ENCODE peak calls at places on chromosomes 5 and 9, in nine cellular contexts. L, O, M, I, C, U, Z, V and W are unnamed samples.

GRCh38 chr9:68595868-68596267 is 55.2 kb upstream of the TMEM252 start:
- DNase-seq in Z (no peak), O (no peak), L (no peak), V (no peak), U (no peak), C (no peak), I (no peak), M (no peak), W (no peak)

GRCh38 chr9:98378206-98379193 is 123.1 kb upstream of the TBC1D2 start:
- DNase-seq in M (no peak), L (no peak), O (no peak), Z (no peak), I (no peak), U (peak), C (no peak), V (no peak), W (no peak)

GRCh38 chr5:93280518-93280917 is 300.5 kb downstream of the NR2F1-AS1 start:
- DNase-seq in C (peak), I (no peak), O (no peak), U (no peak), V (no peak), M (no peak), Z (no peak), L (no peak), W (peak)

GRCh38 chr9:15856591-15856990 is 303.7 kb downstream of the CCDC171 start:
- DNase-seq in L (no peak), V (no peak), C (no peak), I (no peak), U (no peak), Z (no peak), O (no peak), M (no peak), W (no peak)

GRCh38 chr5:143061161-143061945 is 291.2 kb downstream of the ARHGAP26 start:
- DNase-seq in Z (no peak), M (no peak), U (no peak), I (no peak), O (no peak), L (no peak), V (no peak), C (no peak), W (peak)

GRCh38 chr9:1530681-1531080 is 480.5 kb downstream of the DMRT2 start:
- DNase-seq in U (no peak), Z (no peak), M (no peak), V (no peak), C (no peak), I (no peak), O (no peak), L (no peak), W (no peak)

GRCh38 chr5:135391123-135391868 is 7.7 kb downstream of the MACROH2A1 start:
- DNase-seq in V (no peak), C (peak), O (no peak), M (no peak), L (no peak), I (no peak), Z (no peak), U (no peak), W (no peak)

GRCh38 chr9:114226289-114227055 is 71.1 kb downstream of the COL27A1 start:
- DNase-seq in I (no peak), U (no peak), O (no peak), C (no peak), Z (no peak), V (no peak), L (no peak), M (no peak), W (no peak)

GRCh38 chr5:128613111-128613510 is 75.1 kb upstream of the FBN2 start:
- DNase-seq in M (no peak), O (no peak), I (no peak), U (no peak), Z (no peak), V (no peak), C (no peak), L (no peak), W (no peak)

GRCh38 chr5:134122530-134122929 is 8.0 kb downstream of the TCF7 start:
- DNase-seq in I (no peak), U (no peak), L (no peak), O (no peak), M (no peak), Z (no peak), C (no peak), V (no peak), W (no peak)
- TF ChIP-seq MAX in I (no peak), U (no peak), L (no peak), O (no peak), M (no peak), Z (no peak), C (no peak), V (no peak), W (no peak)

GRCh38 chr5:177358333-177358939 is 712 bp downstream of the RGS14 start:
- DNase-seq in Z (no peak), L (no peak), C (no peak), O (no peak), I (no peak), M (no peak), V (no peak), U (no peak), W (no peak)

GRCh38 chr5:177357459-177358332 is at the start of gene RGS14:
- DNase-seq in V (no peak), L (no peak), M (peak), I (no peak), U (no peak), Z (no peak), O (peak), C (no peak), W (peak)

GRCh38 chr5:177361418-177362101 is 3.8 kb downstream of the RGS14 start:
- DNase-seq in C (no peak), M (no peak), Z (no peak), I (no peak), V (no peak), L (no peak), U (no peak), O (peak), W (no peak)

GRCh38 chr5:177359860-177360259 is 2.1 kb downstream of the RGS14 start:
- DNase-seq in U (no peak), L (no peak), M (no peak), Z (no peak), I (no peak), V (no peak), C (no peak), O (no peak), W (no peak)

GRCh38 chr5:177359451-177359851 is 1.7 kb downstream of the RGS14 start:
- DNase-seq in U (no peak), O (no peak), L (no peak), V (no peak), M (no peak), Z (no peak), C (no peak), I (no peak), W (no peak)
- H3K4me3 ChIP-seq in U (no peak), O (no peak), L (no peak), V (no peak), M (peak), Z (no peak), C (no peak), I (no peak), W (no peak)

GRCh38 chr9:76677481-76678055 is 86.7 kb upstream of the PCA3 start:
- DNase-seq in Z (no peak), M (no peak), L (no peak), C (no peak), V (no peak), I (no peak), U (no peak), O (no peak), W (peak)
- TF ChIP-seq MAX in Z (no peak), M (no peak), L (no peak), C (no peak), V (peak), I (no peak), U (no peak), O (no peak), W (peak)

DNA sequence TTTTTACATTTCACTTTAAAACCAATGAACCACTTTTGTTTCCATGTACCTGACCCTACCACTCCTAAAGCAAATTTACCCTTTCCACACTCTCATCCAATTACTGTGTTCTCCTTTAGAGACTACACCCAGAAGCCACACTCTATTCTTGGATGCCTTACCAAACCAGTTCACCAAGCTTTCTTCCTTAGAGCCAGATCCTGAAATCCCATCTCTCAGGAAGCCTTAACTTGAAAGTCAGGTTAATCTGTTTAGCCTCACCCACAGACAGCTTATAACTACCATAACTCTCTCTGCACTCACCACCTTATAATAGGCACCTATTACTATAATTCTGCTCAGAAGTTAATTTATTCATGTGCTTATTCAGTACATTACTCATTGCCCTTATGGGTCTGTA is 4.3 kb downstream of the CSNK1A1 start:
- DNase-seq in U (no peak), I (no peak), C (no peak), Z (no peak), O (no peak), V (no peak), L (no peak), M (no peak), W (no peak)
- H3K4me3 ChIP-seq in U (no peak), I (no peak), C (no peak), Z (no peak), O (peak), V (no peak), L (no peak), M (peak), W (no peak)

GRCh38 chr5:169742773-169743296 is 105.8 kb downstream of the DOCK2 start:
- DNase-seq in M (no peak), V (no peak), U (no peak), L (no peak), I (no peak), Z (no peak), C (no peak), O (no peak), W (no peak)
- TF ChIP-seq MAX in M (no peak), V (peak), U (no peak), L (no peak), I (no peak), Z (no peak), C (no peak), O (no peak), W (no peak)

DNA sequence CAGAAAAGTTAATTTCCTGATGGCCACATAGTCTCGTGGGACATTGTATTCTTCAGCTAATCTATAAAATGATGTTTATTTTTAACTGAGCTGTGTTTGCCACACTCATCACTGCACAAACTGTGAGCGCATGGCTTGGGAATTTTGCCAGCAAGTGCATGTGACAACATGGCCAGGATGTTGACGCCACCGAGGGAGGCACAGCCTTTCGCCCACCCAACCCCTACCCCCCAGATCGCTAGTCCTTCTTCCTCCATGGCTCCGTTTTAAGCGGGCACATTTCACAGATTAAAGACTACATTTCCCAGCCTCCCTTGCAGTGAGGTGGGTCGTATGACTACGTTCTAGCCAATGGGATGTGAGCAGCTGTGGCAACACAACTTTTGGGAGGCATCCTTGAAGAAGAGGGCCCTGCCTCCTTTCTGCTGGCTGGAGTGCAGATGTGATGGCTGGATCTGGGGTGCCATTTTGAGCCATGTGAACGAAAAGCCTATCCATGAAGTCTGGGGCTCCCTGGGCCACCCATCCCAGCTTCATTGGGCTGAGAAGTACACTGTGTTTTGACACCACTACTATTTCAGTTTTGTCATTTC is 7.9 kb downstream of the NRARP start:
- DNase-seq in M (no peak), L (peak), C (peak), O (peak), U (peak), V (peak), Z (no peak), I (peak), W (peak)
- H3K4me3 ChIP-seq in M (no peak), L (no peak), C (peak), O (no peak), U (no peak), V (no peak), Z (no peak), I (no peak), W (no peak)

GRCh38 chr5:54460181-54460919 is 4.9 kb downstream of the HSPB3 start:
- DNase-seq in L (peak), U (peak), C (no peak), O (no peak), Z (no peak), I (no peak), M (no peak), V (no peak), W (no peak)
- TF ChIP-seq MAX in L (no peak), U (no peak), C (no peak), O (no peak), Z (no peak), I (no peak), M (no peak), V (peak), W (no peak)

GRCh38 chr5:133918731-133919130 is 49.7 kb downstream of the C5orf15 start:
- DNase-seq in M (no peak), O (no peak), I (no peak), U (no peak), C (no peak), V (no peak), L (no peak), Z (no peak), W (no peak)

GRCh38 chr5:133924221-133924920 is 44.1 kb downstream of the C5orf15 start:
- DNase-seq in C (no peak), U (no peak), M (no peak), O (no peak), V (peak), L (no peak), I (no peak), Z (no peak), W (no peak)

GRCh38 chr5:133921069-133921468 is 47.4 kb downstream of the C5orf15 start:
- DNase-seq in C (no peak), L (no peak), Z (no peak), I (no peak), O (no peak), V (no peak), U (no peak), M (no peak), W (no peak)

GRCh38 chr5:133919148-133920136 is 49.0 kb downstream of the C5orf15 start:
- DNase-seq in I (no peak), L (no peak), U (no peak), M (no peak), O (no peak), Z (no peak), V (no peak), C (no peak), W (no peak)

GRCh38 chr5:133921899-133922468 is 46.4 kb downstream of the C5orf15 start:
- DNase-seq in I (no peak), C (no peak), U (no peak), L (no peak), Z (no peak), V (peak), M (no peak), O (no peak), W (no peak)
- H3K4me3 ChIP-seq in I (no peak), C (no peak), U (no peak), L (no peak), Z (no peak), V (no peak), M (no peak), O (no peak), W (no peak)

GRCh38 chr9:88320748-88321415 is 67.4 kb upstream of the SPIN1 start:
- DNase-seq in C (no peak), M (no peak), O (no peak), U (no peak), I (no peak), L (no peak), V (no peak), Z (no peak), W (no peak)

GRCh38 chr9:88326024-88326423 is 62.2 kb upstream of the SPIN1 start:
- DNase-seq in V (no peak), I (no peak), L (no peak), U (no peak), M (no peak), C (no peak), O (no peak), Z (no peak), W (no peak)

GRCh38 chr9:88322906-88323566 is 65.2 kb upstream of the SPIN1 start:
- DNase-seq in M (no peak), I (no peak), L (no peak), Z (no peak), C (no peak), U (no peak), V (no peak), O (peak), W (no peak)

DNA sequence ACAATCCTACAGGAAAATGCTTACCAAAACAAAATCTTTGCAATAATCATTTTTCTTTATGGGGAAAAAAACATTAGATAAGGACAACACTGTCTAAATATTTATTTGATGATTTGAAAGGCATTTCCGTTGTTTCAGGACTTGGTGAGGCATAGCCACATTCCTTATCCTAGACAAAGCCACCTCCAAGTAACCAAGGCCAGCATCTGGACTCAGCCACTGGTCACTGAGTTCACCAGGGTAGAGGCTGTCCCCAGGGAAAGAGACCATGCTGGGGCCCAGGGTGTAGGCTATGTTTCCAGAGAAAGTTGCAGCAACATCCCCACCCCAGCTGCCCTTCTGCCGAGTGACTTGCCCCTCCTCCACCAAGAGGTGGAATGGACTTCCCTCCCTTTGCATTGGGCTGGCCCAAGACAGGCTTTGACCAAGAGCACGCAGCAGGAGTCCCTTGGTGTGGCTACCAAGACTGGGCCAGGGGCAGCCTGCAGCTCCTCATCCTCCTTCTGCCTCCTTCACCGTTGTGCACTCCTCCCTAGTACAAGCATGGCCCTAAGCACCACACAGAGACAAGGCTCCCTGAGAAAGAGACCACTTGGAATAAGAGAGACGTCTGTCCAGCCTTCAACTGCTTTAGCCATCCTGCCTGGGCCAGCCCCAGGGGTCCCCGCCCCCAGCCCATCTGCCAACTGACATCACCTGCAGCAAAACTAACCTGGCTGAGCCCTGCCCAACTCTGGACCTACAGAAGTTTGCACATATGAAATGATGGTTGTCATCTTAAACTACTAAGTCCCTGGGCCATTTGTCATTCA is 68.1 kb upstream of the SPIN1 start:
- DNase-seq in L (no peak), M (no peak), O (peak), I (no peak), U (no peak), C (no peak), V (no peak), Z (no peak), W (no peak)
- TF ChIP-seq MAX in L (no peak), M (no peak), O (no peak), I (no peak), U (no peak), C (no peak), V (no peak), Z (no peak), W (no peak)

DNA sequence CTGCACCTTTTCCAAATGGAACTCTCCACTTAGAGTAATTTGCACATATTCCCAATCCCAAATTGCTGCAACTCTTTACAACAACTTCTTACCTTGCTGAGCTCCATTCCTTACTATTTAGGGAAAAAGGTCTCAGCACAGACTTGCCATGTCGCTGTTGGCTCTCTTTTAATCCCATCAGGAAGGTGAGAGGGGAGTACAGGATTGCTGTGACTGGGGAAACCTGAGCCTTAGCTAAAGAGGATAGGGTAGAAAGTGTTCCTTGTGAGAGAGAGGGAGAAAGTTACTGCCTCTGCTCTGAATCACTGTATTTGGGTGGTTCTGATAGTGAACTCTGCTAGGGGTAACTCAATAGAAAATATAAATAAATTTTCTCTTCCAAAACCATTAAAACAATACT is 43.7 kb upstream of the GABRA1 start:
- DNase-seq in Z (no peak), I (no peak), V (no peak), C (no peak), O (no peak), L (no peak), U (no peak), M (no peak), W (no peak)
- H3K4me3 ChIP-seq in Z (no peak), I (no peak), V (no peak), C (no peak), O (no peak), L (no peak), U (no peak), M (no peak), W (no peak)